ENCODE peak calls at places on chromosomes 7 and 10, in six cellular contexts. X, N, I, O, L and P are unnamed samples.

GRCh38 chr10:62426086-62426485 is 51.9 kb downstream of the ZNF365 start:
- DNase-seq in X (no peak), N (no peak), I (no peak), O (no peak), L (peak), P (no peak)

GRCh38 chr7:81499262-81500116 is 270.4 kb downstream of the HGF start:
- DNase-seq in X (no peak), N (no peak), I (peak), O (no peak), L (no peak), P (no peak)

GRCh38 chr10:119517235-119518141 is 25.0 kb downstream of the RGS10 start:
- DNase-seq in X (peak), N (peak), I (no peak), O (no peak), L (peak), P (no peak)

GRCh38 chr10:16987129-16987670 is 142.4 kb downstream of the CUBN start:
- DNase-seq in X (no peak), N (no peak), I (no peak), O (no peak), L (no peak), P (no peak)

GRCh38 chr10:114791768-114792167 is 29.8 kb upstream of the FHIP2A start:
- DNase-seq in X (no peak), N (no peak), I (no peak), O (no peak), L (no peak), P (no peak)

GRCh38 chr7:112248598-112248997 is 42.1 kb downstream of the ZNF277 start:
- DNase-seq in X (no peak), N (no peak), I (no peak), O (no peak), L (no peak), P (no peak)

GRCh38 chr7:117716707-117717294 is 156.4 kb downstream of the CTTNBP2 start:
- DNase-seq in X (no peak), N (no peak), I (no peak), O (no peak), L (no peak), P (no peak)

GRCh38 chr10:75428434-75429158 is 2.8 kb upstream of the LRMDA start:
- DNase-seq in X (no peak), N (no peak), I (no peak), O (no peak), L (no peak), P (no peak)

GRCh38 chr7:42494722-42495121 is 257.7 kb upstream of the GLI3 start:
- DNase-seq in X (no peak), N (no peak), I (no peak), O (peak), L (no peak), P (no peak)

GRCh38 chr10:16792675-16793074 is 24.5 kb downstream of the RSU1 start:
- DNase-seq in X (no peak), N (no peak), I (no peak), O (peak), L (no peak), P (no peak)

GRCh38 chr7:44617225-44617885 is 10.9 kb downstream of the OGDH start:
- DNase-seq in X (no peak), N (no peak), I (no peak), O (no peak), L (no peak), P (no peak)

GRCh38 chr7:36906956-36907355 is 182.7 kb upstream of the AOAH start:
- DNase-seq in X (no peak), N (no peak), I (no peak), O (no peak), L (no peak), P (no peak)

GRCh38 chr7:123070702-123071286 is 75.3 kb upstream of the TAS2R16 start:
- DNase-seq in X (no peak), N (no peak), I (no peak), O (no peak), L (no peak), P (no peak)

GRCh38 chr10:28367865-28368541 is 65.1 kb upstream of the MPP7 start:
- DNase-seq in X (peak), N (peak), I (no peak), O (peak), L (peak), P (no peak)